ENCODE peak calls at places on chromosomes 4 and X, in five cellular contexts. I is NCI-H774, P is hypothalamus, W is brain microvascular endothelial cell, H is ureter. G is an unnamed sample.

GRCh38 chr4:101188906-101189305 is 158.4 kb downstream of the PPP3CA start:
- DNase-seq in H (no peak), P (no peak), I (no peak), W (no peak), G (no peak)

GRCh38 chr4:26307027-26307426 is 13.8 kb upstream of the RBPJ start:
- DNase-seq in H (no peak), W (no peak), I (no peak), P (no peak), G (no peak)

GRCh38 chr4:36316544-36317082 is 35.2 kb downstream of the DTHD1 start:
- DNase-seq in I (no peak), P (no peak), H (no peak), W (no peak), G (no peak)

GRCh38 chrX:31331045-31331444 is 259.2 kb upstream of the FTHL17 start:
- DNase-seq in W (no peak), P (no peak), H (no peak), I (no peak), G (peak)

GRCh38 chrX:45765281-45765680 is 564.6 kb upstream of the DIPK2B start:
- DNase-seq in W (no peak), I (no peak), H (no peak), P (no peak), G (no peak)

GRCh38 chr4:99461623-99462401 is 26.7 kb upstream of the ADH7 start:
- DNase-seq in H (no peak), W (no peak), P (no peak), I (no peak), G (no peak)

GRCh38 chr4:6011271-6011671 is 7.0 kb downstream of the C4orf50 start:
- DNase-seq in W (no peak), I (no peak), H (no peak), P (no peak), G (no peak)

GRCh38 chr4:105588252-105588651 is 35.8 kb downstream of the ARHGEF38 start:
- DNase-seq in P (no peak), W (no peak), I (no peak), H (no peak), G (no peak)

GRCh38 chr4:68324509-68325262 is 25.2 kb downstream of the YTHDC1 start:
- DNase-seq in I (no peak), P (no peak), H (no peak), W (no peak), G (no peak)

GRCh38 chr4:17324431-17324830 is 187.5 kb downstream of the QDPR start:
- DNase-seq in H (no peak), P (no peak), W (peak), I (peak), G (no peak)

GRCh38 chrX:45900751-45901150 is 644.5 kb downstream of the ZNF674 start:
- DNase-seq in W (peak), P (no peak), H (no peak), I (no peak), G (no peak)

GRCh38 chrX:71953946-71954345 is 43.3 kb downstream of the NHSL2 start:
- DNase-seq in W (no peak), H (no peak), I (no peak), P (no peak), G (no peak)

GRCh38 chr4:161404346-161405110 is 759.3 kb downstream of the FSTL5 start:
- DNase-seq in I (no peak), W (no peak), H (no peak), P (no peak), G (no peak)

GRCh38 chrX:22686138-22686541 is 313.6 kb upstream of the DDX53 start:
- DNase-seq in W (peak), H (peak), P (no peak), I (peak), G (peak)

GRCh38 chr4:15238720-15239119 is 189.1 kb upstream of the C1QTNF7 start:
- DNase-seq in W (peak), I (no peak), H (no peak), P (no peak), G (peak)

GRCh38 chr4:78293348-78293747 is 236.2 kb downstream of the FRAS1 start:
- DNase-seq in H (no peak), I (no peak), P (no peak), W (peak), G (peak)

GRCh38 chrX:316351-317325 is 2.0 kb downstream of the GTPBP6 start:
- DNase-seq in I (no peak), W (no peak), P (no peak), H (no peak), G (no peak)

GRCh38 chrX:46117234-46117633 is 428.0 kb downstream of the ZNF674 start:
- DNase-seq in P (no peak), W (no peak), H (peak), I (no peak), G (no peak)

GRCh38 chr4:148293571-148293970 is 148.6 kb downstream of the NR3C2 start:
- DNase-seq in I (no peak), P (no peak), H (no peak), W (no peak), G (no peak)

GRCh38 chr4:38313999-38314561 is 349.9 kb upstream of the KLF3 start:
- DNase-seq in P (no peak), W (peak), H (no peak), I (no peak), G (peak)

G was measured in Daoy.